ENCODE peak calls at places on chromosome 20, in ten cellular contexts. One of them, this sample, is unnamed.

GRCh38 chr20:47713163-47713562 is 72.1 kb downstream of the SULF2 start:
- DNase-seq in breast epithelium: no peak
- DNase-seq in heart left ventricle: no peak
- DNase-seq in iris pigment epithelial cell: no peak
- DNase-seq in fibroblast of pulmonary artery: no peak
- DNase-seq in HCT116: no peak
- DNase-seq in Right ventricle myocardium inferior: no peak
- DNase-seq in amniotic stem cell: no peak
- DNase-seq in activated naive CD4-positive, alpha-beta T cell: no peak
- DNase-seq in T-cell: no peak
- DNase-seq in this sample: no peak

GRCh38 chr20:63409834-63410435 is 48.8 kb upstream of the CHRNA4 start:
- DNase-seq in breast epithelium: no peak
- DNase-seq in heart left ventricle: no peak
- DNase-seq in iris pigment epithelial cell: no peak
- DNase-seq in fibroblast of pulmonary artery: no peak
- DNase-seq in HCT116: no peak
- DNase-seq in Right ventricle myocardium inferior: no peak
- DNase-seq in amniotic stem cell: no peak
- DNase-seq in activated naive CD4-positive, alpha-beta T cell: no peak
- DNase-seq in T-cell: no peak
- DNase-seq in this sample: no peak

GRCh38 chr20:6562111-6562510 is 205.4 kb upstream of the BMP2 start:
- DNase-seq in breast epithelium: no peak
- DNase-seq in heart left ventricle: no peak
- DNase-seq in iris pigment epithelial cell: peak
- DNase-seq in fibroblast of pulmonary artery: peak
- DNase-seq in HCT116: no peak
- DNase-seq in Right ventricle myocardium inferior: no peak
- DNase-seq in amniotic stem cell: no peak
- DNase-seq in activated naive CD4-positive, alpha-beta T cell: no peak
- DNase-seq in T-cell: no peak
- DNase-seq in this sample: peak

GRCh38 chr20:61923371-61924166 is 142.1 kb downstream of the TAF4 start:
- DNase-seq in breast epithelium: no peak
- DNase-seq in heart left ventricle: no peak
- DNase-seq in iris pigment epithelial cell: no peak
- DNase-seq in fibroblast of pulmonary artery: no peak
- DNase-seq in HCT116: no peak
- DNase-seq in Right ventricle myocardium inferior: peak
- DNase-seq in amniotic stem cell: no peak
- DNase-seq in activated naive CD4-positive, alpha-beta T cell: no peak
- DNase-seq in T-cell: no peak
- DNase-seq in this sample: no peak

GRCh38 chr20:44800398-44801046 is 9.8 kb downstream of the RIMS4 start:
- DNase-seq in breast epithelium: no peak
- DNase-seq in heart left ventricle: no peak
- DNase-seq in iris pigment epithelial cell: no peak
- DNase-seq in fibroblast of pulmonary artery: no peak
- DNase-seq in HCT116: no peak
- DNase-seq in Right ventricle myocardium inferior: no peak
- DNase-seq in amniotic stem cell: no peak
- DNase-seq in activated naive CD4-positive, alpha-beta T cell: no peak
- DNase-seq in T-cell: no peak
- DNase-seq in this sample: no peak

GRCh38 chr20:24989162-24989561 is 3.4 kb downstream of the APMAP start:
- DNase-seq in breast epithelium: no peak
- DNase-seq in heart left ventricle: no peak
- DNase-seq in iris pigment epithelial cell: peak
- DNase-seq in fibroblast of pulmonary artery: no peak
- DNase-seq in HCT116: no peak
- DNase-seq in Right ventricle myocardium inferior: no peak
- DNase-seq in amniotic stem cell: no peak
- DNase-seq in activated naive CD4-positive, alpha-beta T cell: no peak
- DNase-seq in T-cell: no peak
- DNase-seq in this sample: no peak

GRCh38 chr20:59680148-59680650 is 75.9 kb downstream of the PHACTR3 start:
- DNase-seq in breast epithelium: no peak
- DNase-seq in heart left ventricle: no peak
- DNase-seq in iris pigment epithelial cell: no peak
- DNase-seq in fibroblast of pulmonary artery: no peak
- DNase-seq in HCT116: no peak
- DNase-seq in Right ventricle myocardium inferior: no peak
- DNase-seq in amniotic stem cell: no peak
- DNase-seq in activated naive CD4-positive, alpha-beta T cell: no peak
- DNase-seq in T-cell: no peak
- DNase-seq in this sample: no peak

GRCh38 chr20:52524865-52525264 is 333.3 kb upstream of the ZFP64 start:
- DNase-seq in breast epithelium: no peak
- DNase-seq in heart left ventricle: no peak
- DNase-seq in iris pigment epithelial cell: peak
- DNase-seq in fibroblast of pulmonary artery: no peak
- DNase-seq in HCT116: no peak
- DNase-seq in Right ventricle myocardium inferior: no peak
- DNase-seq in amniotic stem cell: no peak
- DNase-seq in activated naive CD4-positive, alpha-beta T cell: no peak
- DNase-seq in T-cell: no peak
- DNase-seq in this sample: no peak

GRCh38 chr20:57695940-57696339 is 13.9 kb downstream of the PMEPA1 start:
- DNase-seq in breast epithelium: no peak
- DNase-seq in heart left ventricle: no peak
- DNase-seq in iris pigment epithelial cell: no peak
- DNase-seq in fibroblast of pulmonary artery: no peak
- DNase-seq in HCT116: no peak
- DNase-seq in Right ventricle myocardium inferior: no peak
- DNase-seq in amniotic stem cell: no peak
- DNase-seq in activated naive CD4-positive, alpha-beta T cell: no peak
- DNase-seq in T-cell: no peak
- DNase-seq in this sample: no peak

GRCh38 chr20:20864346-20865096 is 152.1 kb upstream of the RALGAPA2 start:
- DNase-seq in breast epithelium: no peak
- DNase-seq in heart left ventricle: no peak
- DNase-seq in iris pigment epithelial cell: no peak
- DNase-seq in fibroblast of pulmonary artery: no peak
- DNase-seq in HCT116: no peak
- DNase-seq in Right ventricle myocardium inferior: no peak
- DNase-seq in amniotic stem cell: no peak
- DNase-seq in activated naive CD4-positive, alpha-beta T cell: no peak
- DNase-seq in T-cell: no peak
- DNase-seq in this sample: no peak